ENCODE peak calls at places on chromosome 7, in nine cellular contexts. T is MM.1S, I is NB4, Q is uterus, Z is cardiac fibroblast, U is mammary epithelial cell, X is GM23338, A is fibroblast of pulmonary artery, R is foreskin fibroblast. D is an unnamed sample.

GRCh38 chr7:142807855-142808460 is 37.2 kb downstream of the PRSS2 start:
- DNase-seq in A (peak), U (no peak), X (no peak), I (no peak), R (peak), T (peak), Q (no peak), Z (no peak), D (no peak)

GRCh38 chr7:131108212-131108980 is 219.3 kb upstream of the MKLN1 start:
- DNase-seq in Q (no peak), I (peak), U (peak), A (peak), X (no peak), Z (peak), T (peak), R (peak), D (no peak)

GRCh38 chr7:134460000-134460399 is 1.1 kb upstream of the AKR1B1 start:
- DNase-seq in T (no peak), I (no peak), Q (no peak), X (no peak), A (no peak), R (peak), U (peak), Z (no peak), D (no peak)

GRCh38 chr7:114851406-114852025 is 70.4 kb upstream of the MDFIC start:
- DNase-seq in A (no peak), I (no peak), U (no peak), T (no peak), Q (no peak), X (no peak), Z (peak), R (peak), D (no peak)

GRCh38 chr7:29281782-29282541 is 87.4 kb downstream of the CHN2 start:
- DNase-seq in R (peak), U (peak), T (no peak), A (peak), X (no peak), Q (no peak), Z (peak), I (no peak), D (no peak)

GRCh38 chr7:50614721-50615518 is 49.7 kb upstream of the DDC start:
- DNase-seq in R (peak), T (peak), Q (no peak), A (no peak), X (no peak), U (no peak), I (peak), Z (peak), D (no peak)

GRCh38 chr7:155069992-155070827 is at the start of gene HTR5A:
- DNase-seq in Q (peak), Z (peak), U (peak), X (peak), R (peak), I (peak), T (peak), A (peak), D (peak)

GRCh38 chr7:93799750-93800357 is 90.7 kb downstream of the TFPI2 start:
- DNase-seq in Q (no peak), Z (peak), X (peak), A (peak), U (peak), I (peak), T (peak), R (peak), D (no peak)

GRCh38 chr7:34501161-34501560 is 156.9 kb upstream of the NPSR1 start:
- DNase-seq in U (no peak), X (peak), A (no peak), T (no peak), Q (no peak), I (no peak), Z (no peak), R (no peak), D (peak)

GRCh38 chr7:139660317-139661042 is 117.3 kb downstream of the HIPK2 start:
- DNase-seq in R (no peak), I (no peak), Q (no peak), T (no peak), U (peak), A (no peak), X (peak), Z (no peak), D (no peak)

GRCh38 chr7:141649865-141650499 is 52.0 kb downstream of the DENND11 start:
- DNase-seq in R (peak), Z (peak), T (peak), Q (peak), A (peak), I (peak), U (peak), X (peak), D (peak)

GRCh38 chr7:31336202-31337035 is 4.1 kb downstream of the NEUROD6 start:
- DNase-seq in U (no peak), A (no peak), X (peak), Q (no peak), I (no peak), T (no peak), R (no peak), Z (no peak), D (no peak)

GRCh38 chr7:46386428-46387399 is 465.6 kb upstream of the IGFBP3 start:
- DNase-seq in R (peak), T (no peak), Q (no peak), U (no peak), Z (peak), A (peak), X (no peak), I (no peak), D (no peak)

GRCh38 chr7:150567168-150567567 is at the start of gene GIMAP4:
- DNase-seq in X (no peak), I (peak), T (no peak), Q (no peak), Z (no peak), R (no peak), U (no peak), A (no peak), D (no peak)

GRCh38 chr7:2203551-2204300 is 29.0 kb downstream of the MAD1L1 start:
- DNase-seq in Q (peak), R (peak), U (no peak), T (no peak), A (peak), X (no peak), I (peak), Z (peak), D (no peak)

GRCh38 chr7:141617280-141617679 is 66.1 kb downstream of the AGK start:
- DNase-seq in R (peak), I (no peak), Z (no peak), U (peak), T (no peak), A (no peak), X (no peak), Q (no peak), D (no peak)

DNA sequence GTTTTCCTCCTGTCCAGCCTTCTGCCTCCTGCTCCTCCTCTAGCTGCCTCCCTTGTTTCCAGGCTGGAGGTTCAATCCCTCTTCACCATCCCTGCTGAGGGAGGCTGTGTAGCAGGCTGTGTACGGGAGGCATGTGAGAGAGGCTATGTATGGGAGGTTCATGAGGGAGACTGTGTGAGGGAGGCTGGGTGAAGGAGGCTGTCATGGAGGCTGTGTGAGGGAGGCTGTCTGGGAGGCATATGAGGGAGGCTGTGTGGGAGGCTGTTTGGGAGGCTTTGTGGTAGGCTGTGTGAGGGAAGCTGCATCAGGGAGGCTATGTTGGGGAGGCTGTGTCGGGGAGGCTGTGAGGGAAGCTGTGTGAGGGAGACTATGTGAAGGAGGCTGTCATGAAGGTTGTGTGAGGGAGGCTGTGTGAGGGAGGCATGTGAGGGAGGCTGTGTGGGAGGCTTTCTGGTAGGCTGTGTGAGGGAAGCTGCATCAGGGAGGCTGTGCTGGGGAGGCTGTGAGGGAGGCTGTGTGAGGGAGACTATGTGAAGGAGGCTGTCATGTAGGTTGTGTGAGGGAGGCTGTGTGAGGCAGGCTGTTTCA is 123.7 kb upstream of the RNF32 start:
- DNase-seq in A (no peak), Z (no peak), R (no peak), U (no peak), I (no peak), X (no peak), T (no peak), Q (no peak), D (no peak)
- H3K4me3 ChIP-seq in A (no peak), Z (no peak), R (no peak), U (no peak), I (no peak), X (no peak), T (no peak), Q (no peak), D (no peak)

DNA sequence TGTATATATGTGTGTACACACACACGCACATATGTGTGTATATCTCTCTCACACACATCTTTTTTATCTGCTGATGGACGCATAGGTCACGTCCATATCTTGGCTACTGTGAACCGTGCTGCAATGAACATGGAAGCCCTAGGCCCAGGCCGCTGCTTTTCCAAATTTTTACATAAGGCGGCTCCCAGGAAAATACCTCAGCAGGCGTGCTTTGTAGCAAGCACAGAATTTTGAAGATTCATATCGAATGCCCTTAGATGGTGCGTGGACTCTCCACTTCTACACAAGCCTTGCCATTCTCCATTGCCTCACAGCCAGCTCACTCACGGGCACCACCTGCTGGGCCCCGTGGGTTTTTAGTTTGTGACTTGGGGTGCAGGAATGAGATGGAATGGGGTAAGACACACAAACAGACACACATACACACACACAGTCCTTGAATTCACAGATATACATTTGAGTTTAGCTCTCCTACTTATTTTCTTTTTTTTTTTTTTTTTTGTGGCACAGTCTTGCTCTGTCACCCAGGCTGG is 57.9 kb upstream of the RNF32 start:
- DNase-seq in Q (no peak), U (no peak), I (peak), A (no peak), R (no peak), T (no peak), Z (no peak), X (no peak), D (no peak)
- TF ChIP-seq CTCF in Q (no peak), U (no peak), I (peak), A (no peak), R (no peak), T (peak), Z (no peak), X (peak), D (no peak)

GRCh38 chr7:69443136-69443535 is 155.1 kb upstream of the AUTS2 start:
- DNase-seq in X (no peak), A (no peak), Q (no peak), Z (no peak), U (no peak), I (no peak), T (no peak), R (no peak), D (no peak)
- H3K4me3 ChIP-seq in X (no peak), A (no peak), Q (no peak), Z (no peak), U (no peak), I (no peak), T (no peak), R (no peak), D (no peak)

DNA sequence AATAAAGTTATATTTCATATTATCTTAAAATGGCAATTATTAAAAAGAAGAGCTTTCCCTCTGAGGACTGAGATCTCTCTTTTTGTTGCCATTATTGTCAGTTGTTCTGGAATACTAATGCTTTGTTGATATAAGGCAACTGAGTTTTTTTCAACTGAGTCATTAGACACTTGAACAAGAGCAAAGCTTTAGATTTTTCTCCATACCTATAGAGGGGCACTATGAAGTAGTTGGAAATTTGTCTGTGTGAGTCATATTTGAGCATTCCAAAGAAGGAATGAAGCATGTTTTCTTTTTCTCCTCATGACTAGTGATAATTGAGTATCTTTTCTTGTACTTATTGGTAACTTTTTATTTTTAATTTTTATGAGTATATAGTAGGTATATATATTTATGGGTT is 24.5 kb downstream of the RPA3 start:
- DNase-seq in U (peak), Z (peak), A (peak), X (no peak), T (no peak), Q (no peak), R (peak), I (no peak), D (peak)
- TF ChIP-seq CTCF in U (no peak), Z (no peak), A (no peak), X (no peak), T (no peak), Q (no peak), R (no peak), I (no peak), D (no peak)

DNA sequence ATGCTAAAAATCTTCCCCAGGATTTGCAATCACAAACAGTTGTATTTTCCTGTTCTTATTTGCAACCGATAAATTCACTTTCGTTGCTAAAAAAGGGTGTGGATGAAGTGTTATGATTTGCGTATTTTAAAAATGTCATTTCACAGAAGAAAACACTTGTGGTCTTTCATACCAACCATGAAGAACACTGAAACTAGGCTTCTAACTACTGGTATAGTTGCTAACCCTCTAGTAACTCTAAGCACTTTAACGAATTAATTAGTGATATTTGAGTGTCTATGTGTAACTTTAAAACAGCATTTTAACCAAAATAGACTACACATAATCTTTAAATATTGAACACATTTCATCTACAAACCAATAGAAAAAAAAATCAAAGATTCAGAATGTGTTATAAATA is 188.1 kb upstream of the PTN start:
- DNase-seq in Q (no peak), U (no peak), I (no peak), X (no peak), R (no peak), Z (no peak), T (no peak), A (no peak), D (no peak)
- H3K4me3 ChIP-seq in Q (no peak), U (no peak), I (no peak), X (no peak), R (no peak), Z (no peak), T (no peak), A (no peak), D (no peak)

GRCh38 chr7:77935652-77936348 is 137.2 kb downstream of the PHTF2 start:
- DNase-seq in A (peak), Z (peak), T (no peak), Q (no peak), U (no peak), R (peak), X (no peak), I (no peak), D (no peak)
- TF ChIP-seq CTCF in A (peak), Z (peak), T (peak), Q (peak), U (peak), R (no peak), X (peak), I (no peak), D (no peak)

GRCh38 chr7:107746006-107746405 is 2.1 kb downstream of the CBLL1 start:
- DNase-seq in I (no peak), Q (no peak), R (no peak), U (no peak), A (no peak), X (no peak), Z (no peak), T (no peak), D (no peak)
- H3K4me3 ChIP-seq in I (peak), Q (no peak), R (peak), U (no peak), A (peak), X (peak), Z (peak), T (no peak), D (no peak)

D was measured in retinal pigment epithelial cell.